ENCODE peak calls at places on chromosomes 5 and 9, in nine cellular contexts. E is pons; D is activated T-helper 1 cell treated with Interleukin-2 at 50 U/mL for 16 hours; N is spleen; Z is heart right ventricle; Q is M059J; Y is T-cell; S is NCI-H2081; I is CD8-positive, alpha-beta T cell. F is an unnamed sample.

GRCh38 chr5:157159209-157159751 is 6.8 kb downstream of the GARIN3 start:
- DNase-seq in E (no peak), D (no peak), N (no peak), Z (no peak), Q (no peak), Y (peak; percentile 50), S (no peak), I (peak; percentile 40), F (no peak)

GRCh38 chr9:10366171-10366779 is 246.5 kb downstream of the PTPRD start:
- DNase-seq in E (peak; percentile 68), D (no peak), N (no peak), Z (peak; percentile 4), Q (peak; percentile 11), Y (no peak), S (peak; percentile 64), I (no peak), F (no peak)

GRCh38 chr5:10647640-10648039 is 83.8 kb downstream of the ANKRD33B start:
- DNase-seq in E (no peak), D (no peak), N (no peak), Z (no peak), Q (no peak), Y (no peak), S (no peak), I (no peak), F (no peak)

GRCh38 chr5:91225848-91226686 is 157.1 kb downstream of the ARRDC3 start:
- DNase-seq in E (no peak), D (peak; percentile 41), N (no peak), Z (no peak), Q (peak; percentile 48), Y (peak; percentile 43), S (peak; percentile 12), I (peak; percentile 61), F (no peak)

GRCh38 chr9:4371108-4371507 is 71.2 kb upstream of the GLIS3 start:
- DNase-seq in E (no peak), D (no peak), N (no peak), Z (no peak), Q (peak; percentile 95), Y (no peak), S (no peak), I (no peak), F (no peak)

GRCh38 chr5:12870870-12871539 is 966.8 kb upstream of the CTNND2 start:
- DNase-seq in E (no peak), D (no peak), N (no peak), Z (no peak), Q (no peak), Y (no peak), S (no peak), I (no peak), F (no peak)

GRCh38 chr5:159913048-159913447 is 3.2 kb upstream of the ADRA1B start:
- DNase-seq in E (no peak), D (no peak), N (no peak), Z (no peak), Q (peak; percentile 96), Y (no peak), S (no peak), I (no peak), F (no peak)

GRCh38 chr9:89011683-89012082 is 20.4 kb downstream of the S1PR3 start:
- DNase-seq in E (no peak), D (no peak), N (no peak), Z (no peak), Q (no peak), Y (no peak), S (no peak), I (no peak), F (no peak)

GRCh38 chr9:86241216-86241615 is 18.2 kb downstream of the C9orf153 start:
- DNase-seq in E (no peak), D (no peak), N (no peak), Z (no peak), Q (peak; percentile 12), Y (no peak), S (no peak), I (no peak), F (no peak)

GRCh38 chr5:175701797-175702196 is 43.9 kb downstream of the HRH2 start:
- DNase-seq in E (no peak), D (no peak), N (peak; percentile 18), Z (no peak), Q (no peak), Y (no peak), S (no peak), I (no peak), F (no peak)

GRCh38 chr9:99095565-99095964 is 9.3 kb upstream of the TGFBR1 start:
- DNase-seq in E (no peak), D (no peak), N (no peak), Z (no peak), Q (no peak), Y (no peak), S (no peak), I (no peak), F (no peak)

GRCh38 chr5:36402512-36402906 is 100.8 kb upstream of the RANBP3L start:
- DNase-seq in E (no peak), D (no peak), N (no peak), Z (no peak), Q (peak; percentile 21), Y (no peak), S (no peak), I (no peak), F (no peak)

GRCh38 chr5:50658243-50658642 is 8.2 kb upstream of the PARP8 start:
- DNase-seq in E (no peak), D (no peak), N (no peak), Z (no peak), Q (no peak), Y (no peak), S (no peak), I (no peak), F (no peak)

GRCh38 chr5:122608222-122608621 is 166.7 kb upstream of the SNX2 start:
- DNase-seq in E (no peak), D (no peak), N (no peak), Z (no peak), Q (no peak), Y (no peak), S (no peak), I (no peak), F (no peak)

GRCh38 chr5:15500326-15500958 is 462 bp downstream of the FBXL7 start:
- DNase-seq in E (no peak), D (no peak), N (peak; percentile 75), Z (peak; percentile 70), Q (peak; percentile 69), Y (no peak), S (no peak), I (no peak), F (peak; percentile 64)

GRCh38 chr5:160293901-160294561 is 18.3 kb downstream of the CCNJL start:
- DNase-seq in E (no peak), D (no peak), N (peak; percentile 88), Z (no peak), Q (no peak), Y (no peak), S (no peak), I (no peak), F (no peak)

GRCh38 chr5:82349651-82350050 is 71.5 kb upstream of the RPS23 start:
- DNase-seq in E (no peak), D (no peak), N (no peak), Z (no peak), Q (peak; percentile 38), Y (no peak), S (peak; percentile 2), I (peak; percentile 20), F (no peak)

GRCh38 chr5:20556364-20556763 is 568.4 kb upstream of the CDH18 start:
- DNase-seq in E (no peak), D (no peak), N (no peak), Z (no peak), Q (peak; percentile 41), Y (no peak), S (no peak), I (no peak), F (no peak)